ENCODE peak calls at places on chromosomes 5 and 9, in eight cellular contexts. Z, E, C, G, A, T, S and P are unnamed samples. For H3K4me1, the result is how much of the 10 kb centered on the place peaks cover.

GRCh38 chr5:12920527-12920926 is 1016.3 kb upstream of the CTNND2 start:
- DNase-seq in Z (no peak), E (no peak), C (no peak), G (no peak), A (no peak), T (no peak), S (no peak), P (no peak)

GRCh38 chr9:37956423-37956820 is 52.5 kb upstream of the SLC25A51 start:
- DNase-seq in Z (no peak), E (no peak), C (no peak), G (peak), A (no peak), T (no peak), S (no peak), P (no peak)

GRCh38 chr5:78923622-78923970 is 61.5 kb downstream of the ARSB start:
- DNase-seq in Z (no peak), E (no peak), C (no peak), G (no peak), A (no peak), T (no peak), S (no peak), P (no peak)

GRCh38 chr5:151123897-151124751 is 33.5 kb downstream of the ANXA6 start:
- DNase-seq in Z (peak), E (peak), C (peak), G (no peak), A (peak), T (peak), S (no peak), P (no peak)

GRCh38 chr5:132283423-132284043 is 10.7 kb upstream of the SLC22A4 start:
- DNase-seq in Z (no peak), E (no peak), C (no peak), G (no peak), A (no peak), T (peak), S (no peak), P (no peak)

GRCh38 chr5:10913846-10914245 is 152.8 kb upstream of the DAP start:
- DNase-seq in Z (no peak), E (no peak), C (no peak), G (no peak), A (no peak), T (no peak), S (no peak), P (no peak)

GRCh38 chr5:17696625-17697024 is 62.4 kb downstream of the TAF11L14 start:
- DNase-seq in Z (no peak), E (no peak), C (no peak), G (no peak), A (no peak), T (no peak), S (no peak), P (no peak)

GRCh38 chr5:67957374-67957773 is 258.2 kb upstream of the PIK3R1 start:
- DNase-seq in Z (no peak), E (no peak), C (no peak), G (no peak), A (no peak), T (no peak), S (no peak), P (no peak)

GRCh38 chr9:23005061-23005690 is 558.6 kb downstream of the DMRTA1 start:
- DNase-seq in Z (no peak), E (no peak), C (no peak), G (no peak), A (no peak), T (no peak), S (no peak), P (no peak)

GRCh38 chr9:127569819-127570401 is 42.2 kb upstream of the STXBP1 start:
- DNase-seq in Z (no peak), E (no peak), C (no peak), G (no peak), A (peak), T (peak), S (no peak), P (no peak)

GRCh38 chr5:172556971-172557461 is 84.0 kb upstream of the NEURL1B start:
- DNase-seq in Z (no peak), E (no peak), C (no peak), G (no peak), A (no peak), T (no peak), S (no peak), P (no peak)

GRCh38 chr5:107219993-107220392 is 450.7 kb downstream of the EFNA5 start:
- DNase-seq in Z (no peak), E (no peak), C (no peak), G (no peak), A (no peak), T (no peak), S (no peak), P (no peak)

GRCh38 chr5:107216587-107216986 is 454.1 kb downstream of the EFNA5 start:
- DNase-seq in Z (no peak), E (no peak), C (peak), G (no peak), A (no peak), T (no peak), S (no peak), P (no peak)

GRCh38 chr5:107217721-107218130 is 453.0 kb downstream of the EFNA5 start:
- DNase-seq in Z (no peak), E (peak), C (peak), G (peak), A (peak), T (no peak), S (peak), P (no peak)

GRCh38 chr5:107215581-107215980 is 455.2 kb downstream of the EFNA5 start:
- DNase-seq in Z (no peak), E (no peak), C (no peak), G (no peak), A (no peak), T (no peak), S (no peak), P (no peak)

GRCh38 chr5:107218457-107219193 is 452.1 kb downstream of the EFNA5 start:
- DNase-seq in Z (no peak), E (no peak), C (no peak), G (no peak), A (no peak), T (no peak), S (no peak), P (no peak)
- H3K27ac ChIP-seq in Z (no peak), E (no peak), C (peak), G (no peak), A (peak), T (no peak), S (no peak), P (no peak)

GRCh38 chr9:93730213-93730612 is 153.8 kb downstream of the PHF2 start:
- DNase-seq in Z (no peak), E (no peak), C (no peak), G (no peak), A (no peak), T (no peak), S (no peak), P (no peak)

GRCh38 chr9:93721417-93721965 is 145.1 kb downstream of the PHF2 start:
- DNase-seq in Z (no peak), E (no peak), C (no peak), G (peak), A (no peak), T (no peak), S (no peak), P (no peak)

GRCh38 chr9:93725382-93725781 is 149.0 kb downstream of the PHF2 start:
- DNase-seq in Z (no peak), E (no peak), C (no peak), G (no peak), A (no peak), T (no peak), S (no peak), P (no peak)

GRCh38 chr9:93726147-93726546 is 149.8 kb downstream of the PHF2 start:
- DNase-seq in Z (no peak), E (no peak), C (no peak), G (no peak), A (no peak), T (no peak), S (no peak), P (no peak)

GRCh38 chr9:93724852-93725251 is 148.5 kb downstream of the PHF2 start:
- DNase-seq in Z (no peak), E (no peak), C (no peak), G (no peak), A (no peak), T (no peak), S (no peak), P (no peak)
- H3K4me1 ChIP-seq in Z (under half), E (under half), C (under half), G (under half), A (under half), T (under half), S (under half), P (under half)

DNA sequence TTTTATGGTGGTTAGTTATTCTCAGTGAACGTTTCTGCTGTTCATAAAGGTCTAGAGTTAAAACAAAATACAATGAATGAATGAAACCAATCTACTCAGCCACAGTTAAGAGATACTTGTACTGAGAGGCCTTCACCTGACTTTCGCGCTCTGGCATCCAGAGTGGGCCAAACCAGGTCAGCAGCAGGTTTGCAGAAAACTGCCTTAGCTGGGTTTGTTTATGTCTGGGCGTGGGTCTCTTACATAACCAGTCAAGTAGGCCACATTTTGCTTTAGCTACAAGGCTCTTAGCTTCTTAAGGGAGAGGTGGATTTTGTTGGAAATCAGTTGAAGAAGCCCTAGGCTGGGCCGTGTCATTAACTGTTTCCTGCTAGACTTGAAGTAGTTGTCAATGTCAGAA is 200.3 kb downstream of the ARHGEF28 start:
- DNase-seq in Z (no peak), E (no peak), C (no peak), G (peak), A (peak), T (no peak), S (peak), P (no peak)
- H3K4me3 ChIP-seq in Z (no peak), E (no peak), C (no peak), G (no peak), A (no peak), T (no peak), S (no peak), P (no peak)

DNA sequence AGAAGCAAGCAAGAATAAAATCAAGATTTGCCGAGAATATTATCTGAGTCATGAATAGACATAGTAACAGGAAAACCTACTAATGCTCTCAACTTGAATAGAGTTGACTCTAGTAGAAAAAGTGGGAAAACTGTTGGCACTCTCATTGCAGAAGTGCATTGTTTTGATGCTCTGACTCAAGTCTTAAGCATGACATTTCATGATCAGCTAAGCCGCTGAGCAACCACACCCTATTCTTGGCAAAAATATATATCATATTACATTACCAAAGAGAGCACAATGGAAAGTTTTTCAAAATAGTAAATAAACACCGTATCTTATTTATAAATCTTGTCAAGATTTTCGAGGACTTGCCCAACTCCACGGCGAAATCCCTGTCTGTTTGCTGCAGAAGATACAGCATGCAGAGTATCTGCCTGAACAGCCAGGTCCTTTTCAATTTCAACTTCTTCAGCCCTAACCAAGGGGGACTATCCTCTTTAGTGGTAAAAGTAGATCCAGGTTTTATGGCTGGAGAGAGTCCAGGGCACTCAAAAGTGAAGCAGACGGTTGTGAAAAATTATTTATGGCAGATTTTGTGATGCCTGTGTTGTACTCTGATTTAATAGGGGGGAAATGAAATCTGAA is 13.9 kb upstream of the ADAMTSL1 start:
- DNase-seq in Z (no peak), E (no peak), C (no peak), G (no peak), A (no peak), T (no peak), S (no peak), P (no peak)
- H3K27ac ChIP-seq in Z (no peak), E (no peak), C (no peak), G (no peak), A (no peak), T (no peak), S (no peak), P (no peak)

GRCh38 chr9:80552931-80553330 is 981.2 kb downstream of the TLE4 start:
- DNase-seq in Z (no peak), E (no peak), C (peak), G (no peak), A (no peak), T (no peak), S (no peak), P (no peak)
- H3K4me1 ChIP-seq in Z (under half), E (under half), C (under half), G (under half), A (under half), T (under half), S (under half), P (under half)